ENCODE peak calls at places on chromosome 2, in six cellular contexts. N is GM12878; L is CD4-positive, alpha-beta T cell; M is PC-9; G is CD8-positive, alpha-beta T cell; U is breast epithelium. H is an unnamed sample.
A peak's percentile ranks its signal among the peaks of the same experiment; 100 is the strongest.

GRCh38 chr2:229731916-229732315 is 17.6 kb upstream of the DNER start:
- DNase-seq in N (no peak), L (no peak), M (no peak), G (no peak), U (no peak), H (no peak)

GRCh38 chr2:215736653-215737290 is 276.6 kb downstream of the MREG start:
- DNase-seq in N (no peak), L (no peak), M (no peak), G (no peak), U (no peak), H (no peak)

GRCh38 chr2:177721087-177721486 is 328.5 kb downstream of the AGPS start:
- DNase-seq in N (no peak), L (no peak), M (no peak), G (no peak), U (no peak), H (no peak)

GRCh38 chr2:98374286-98374685 is 28.0 kb downstream of the CNGA3 start:
- DNase-seq in N (no peak), L (no peak), M (no peak), G (no peak), U (no peak), H (no peak)

GRCh38 chr2:165699931-165700330 is 94.1 kb downstream of the GALNT3 start:
- DNase-seq in N (no peak), L (no peak), M (no peak), G (no peak), U (no peak), H (no peak)

GRCh38 chr2:173553589-173553988 is 198.9 kb downstream of the CDCA7 start:
- DNase-seq in N (no peak), L (no peak), M (no peak), G (no peak), U (no peak), H (no peak)

GRCh38 chr2:98012561-98012979 is 16.8 kb upstream of the TMEM131 start:
- DNase-seq in N (peak; percentile 88), L (no peak), M (no peak), G (no peak), U (no peak), H (no peak)

GRCh38 chr2:68653538-68653982 is 10.2 kb downstream of the PROKR1 start:
- DNase-seq in N (peak; percentile 7), L (no peak), M (no peak), G (no peak), U (no peak), H (no peak)

GRCh38 chr2:120914839-120915521 is 179.3 kb downstream of the GLI2 start:
- DNase-seq in N (no peak), L (no peak), M (peak; percentile 46), G (no peak), U (no peak), H (peak; percentile 68)

GRCh38 chr2:213806125-213806726 is 522.0 kb downstream of the SPAG16 start:
- DNase-seq in N (no peak), L (no peak), M (no peak), G (no peak), U (no peak), H (no peak)

GRCh38 chr2:159968282-159968900 is 94.0 kb downstream of the PLA2R1 start:
- DNase-seq in N (no peak), L (no peak), M (no peak), G (no peak), U (no peak), H (no peak)

GRCh38 chr2:33785201-33786106 is 186.4 kb upstream of the FAM98A start:
- DNase-seq in N (peak; percentile 44), L (no peak), M (no peak), G (no peak), U (no peak), H (no peak)

GRCh38 chr2:51014722-51015121 is 17.2 kb downstream of the NRXN1 start:
- DNase-seq in N (no peak), L (no peak), M (no peak), G (no peak), U (no peak), H (no peak)

GRCh38 chr2:181998045-181998444 is 12.4 kb downstream of the PPP1R1C start:
- DNase-seq in N (no peak), L (no peak), M (no peak), G (no peak), U (no peak), H (no peak)

GRCh38 chr2:9291331-9291730 is 84.7 kb downstream of the ASAP2 start:
- DNase-seq in N (no peak), L (no peak), M (no peak), G (no peak), U (no peak), H (no peak)

GRCh38 chr2:143901185-143901842 is 618.6 kb downstream of the ZEB2 start:
- DNase-seq in N (no peak), L (no peak), M (peak; percentile 96), G (no peak), U (no peak), H (peak; percentile 60)

GRCh38 chr2:47501374-47502200 is 98.6 kb downstream of the MSH2 start:
- DNase-seq in N (no peak), L (no peak), M (peak; percentile 70), G (no peak), U (no peak), H (no peak)

GRCh38 chr2:131827481-131828163 is 299.9 kb downstream of the CCDC74A start:
- DNase-seq in N (no peak), L (no peak), M (no peak), G (no peak), U (no peak), H (no peak)

GRCh38 chr2:200901459-200902072 is 12.4 kb downstream of the NIF3L1 start:
- DNase-seq in N (peak; percentile 72), L (peak; percentile 54), M (peak; percentile 75), G (peak; percentile 70), U (no peak), H (peak; percentile 81)

GRCh38 chr2:196170681-196171247 is 614 bp downstream of the STK17B start:
- DNase-seq in N (no peak), L (peak; percentile 20), M (peak; percentile 43), G (peak; percentile 39), U (peak; percentile 51), H (peak; percentile 24)

GRCh38 chr2:238127165-238128060 is 11.1 kb upstream of the KLHL30 start:
- DNase-seq in N (no peak), L (no peak), M (no peak), G (no peak), U (no peak), H (peak; percentile 24)

GRCh38 chr2:41387519-41387918 is 660.3 kb upstream of the PKDCC start:
- DNase-seq in N (no peak), L (no peak), M (no peak), G (no peak), U (no peak), H (no peak)

GRCh38 chr2:45729753-45730512 is 78.5 kb downstream of the PRKCE start:
- DNase-seq in N (peak; percentile 88), L (no peak), M (peak; percentile 50), G (no peak), U (no peak), H (no peak)

GRCh38 chr2:77387324-77387723 is 134.9 kb downstream of the LRRTM4 start:
- DNase-seq in N (no peak), L (no peak), M (no peak), G (no peak), U (no peak), H (no peak)

GRCh38 chr2:222797308-222797707 is 63.5 kb upstream of the ACSL3 start:
- DNase-seq in N (no peak), L (no peak), M (peak; percentile 68), G (no peak), U (no peak), H (no peak)

GRCh38 chr2:29607025-29607424 is 314.4 kb downstream of the ALK start:
- DNase-seq in N (no peak), L (no peak), M (no peak), G (no peak), U (no peak), H (no peak)

GRCh38 chr2:239118675-239119211 is 270.9 kb downstream of the TWIST2 start:
- DNase-seq in N (no peak), L (no peak), M (no peak), G (no peak), U (no peak), H (no peak)

DNA sequence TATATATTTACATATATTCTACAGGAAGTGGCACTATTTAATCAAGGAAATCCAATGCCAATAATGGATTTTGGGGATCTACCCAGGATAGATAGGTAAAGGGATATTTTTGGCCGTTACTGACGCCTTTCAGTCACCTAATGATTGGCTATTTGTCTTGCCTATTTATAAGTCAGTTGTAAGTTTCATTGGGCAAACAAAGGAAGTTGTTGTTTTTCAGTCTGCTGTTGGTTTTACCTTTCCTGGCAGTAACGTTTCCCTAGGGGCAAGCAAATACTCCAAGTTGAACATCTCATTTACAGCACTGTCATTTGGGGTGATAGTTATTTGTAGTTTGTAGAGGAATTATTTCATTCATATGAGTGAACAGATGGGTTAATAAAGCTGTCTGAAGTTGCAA is 17.0 kb upstream of the LANCL1 start:
- DNase-seq in N (no peak), L (no peak), M (no peak), G (no peak), U (no peak), H (no peak)
- H3K9me3 ChIP-seq in N (no peaks in the 10 kb centered on the region), L (no peaks in the 10 kb centered on the region), M (no peaks in the 10 kb centered on the region), G (no peaks in the 10 kb centered on the region), U (no peaks in the 10 kb centered on the region), H (no peaks in the 10 kb centered on the region)

GRCh38 chr2:64914247-64914646 is 75.0 kb upstream of the SLC1A4 start:
- DNase-seq in N (no peak), L (no peak), M (no peak), G (no peak), U (no peak), H (no peak)

GRCh38 chr2:64915510-64915900 is 73.7 kb upstream of the SLC1A4 start:
- DNase-seq in N (no peak), L (no peak), M (no peak), G (no peak), U (no peak), H (no peak)

GRCh38 chr2:64914735-64915509 is 74.3 kb upstream of the SLC1A4 start:
- DNase-seq in N (peak; percentile 96), L (no peak), M (no peak), G (no peak), U (no peak), H (peak; percentile 55)

GRCh38 chr2:64910972-64911433 is 78.2 kb upstream of the SLC1A4 start:
- DNase-seq in N (no peak), L (no peak), M (no peak), G (no peak), U (no peak), H (no peak)

GRCh38 chr2:64913357-64913869 is 75.8 kb upstream of the SLC1A4 start:
- DNase-seq in N (no peak), L (no peak), M (peak; percentile 67), G (peak; percentile 24), U (no peak), H (no peak)
- TF ChIP-seq CTCF in N (peak; percentile 48), L (peak; percentile 39), M (peak; percentile 60), G (peak; percentile 29), U (no peak), H (no peak)

GRCh38 chr2:128465246-128466170 is 146.8 kb upstream of the HS6ST1 start:
- DNase-seq in N (no peak), L (no peak), M (no peak), G (no peak), U (no peak), H (no peak)
- H3K9me3 ChIP-seq in N (peaks cover 9% of the 10 kb centered on the region), L (peaks cover 22% of the 10 kb centered on the region), M (peaks cover 27% of the 10 kb centered on the region), G (peaks cover 12% of the 10 kb centered on the region), U (peaks cover 24% of the 10 kb centered on the region), H (peaks cover 42% of the 10 kb centered on the region)

DNA sequence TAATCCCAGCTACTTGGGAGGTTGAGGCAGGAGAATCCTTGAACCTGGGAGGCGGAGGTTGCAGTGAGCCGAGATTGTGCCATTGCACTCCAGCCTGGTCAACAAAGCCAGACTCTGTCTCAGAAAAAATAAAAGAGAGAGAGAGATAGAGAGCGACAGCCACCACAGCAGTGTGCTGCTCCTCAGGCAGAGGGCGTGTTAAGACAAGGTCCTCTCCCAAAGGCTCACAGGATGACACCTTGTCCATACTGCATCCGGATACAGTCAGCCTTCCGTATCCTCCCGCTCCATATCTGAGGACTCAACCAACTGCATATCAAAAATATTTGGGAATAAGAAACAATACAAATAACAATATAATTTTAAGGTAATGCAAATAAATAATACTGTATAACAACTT is 20.1 kb downstream of the ARL4C start:
- DNase-seq in N (no peak), L (no peak), M (no peak), G (no peak), U (no peak), H (no peak)
- TF ChIP-seq CTCF in N (no peak), L (no peak), M (no peak), G (no peak), U (no peak), H (no peak)